ENCODE peak calls at places on chromosomes 12 and 14, in eight cellular contexts. K is OCI-LY7, A is prostate gland, G is cardiac muscle cell, B is neural progenitor cell, C is adrenal gland, L is heart left ventricle, I is PC-3. M is an unnamed sample. For H3K9me3 and H3K4me1, the result is how much of the 10 kb centered on the place peaks cover.

GRCh38 chr12:78636253-78636855 is 228.2 kb upstream of the SYT1 start:
- DNase-seq in B (peak), I (no peak), A (no peak), C (no peak), G (no peak), L (no peak), K (no peak), M (no peak)

GRCh38 chr12:113857371-113857770 is 108.8 kb downstream of the RBM19 start:
- DNase-seq in G (no peak), B (no peak), C (no peak), K (no peak), A (no peak), L (no peak), I (no peak), M (no peak)

GRCh38 chr14:44912041-44912869 is 49.5 kb downstream of the KLHL28 start:
- DNase-seq in C (no peak), I (no peak), B (no peak), K (no peak), A (no peak), L (peak), G (no peak), M (no peak)

GRCh38 chr12:121084229-121084628 is 45.2 kb upstream of the OASL start:
- DNase-seq in G (no peak), A (no peak), I (no peak), C (no peak), K (no peak), L (no peak), B (no peak), M (no peak)

GRCh38 chr12:121495746-121496145 is 85.1 kb downstream of the KDM2B start:
- DNase-seq in L (no peak), I (no peak), B (no peak), A (no peak), K (no peak), C (no peak), G (no peak), M (no peak)

GRCh38 chr14:76644875-76645518 is 116.3 kb upstream of the VASH1 start:
- DNase-seq in B (peak), K (peak), G (peak), L (no peak), A (peak), I (peak), C (no peak), M (no peak)

GRCh38 chr12:131865196-131865875 is 29.1 kb upstream of the ULK1 start:
- DNase-seq in B (no peak), C (no peak), K (no peak), G (no peak), I (peak), L (no peak), A (no peak), M (no peak)

GRCh38 chr14:62162998-62163589 is 400.9 kb downstream of the SNAPC1 start:
- DNase-seq in C (peak), L (no peak), B (peak), I (peak), K (peak), G (peak), A (peak), M (no peak)

GRCh38 chr14:99724939-99725773 is 41.1 kb downstream of the CYP46A1 start:
- DNase-seq in C (peak), G (no peak), I (no peak), K (no peak), B (no peak), A (no peak), L (no peak), M (no peak)

GRCh38 chr14:81170829-81171195 is 49.9 kb downstream of the GTF2A1 start:
- DNase-seq in A (no peak), G (no peak), L (no peak), B (no peak), C (no peak), I (no peak), K (no peak), M (no peak)

GRCh38 chr12:6638305-6638704 is 2.5 kb upstream of the LPAR5 start:
- DNase-seq in K (peak), A (no peak), L (no peak), C (no peak), B (no peak), I (no peak), G (no peak), M (no peak)

GRCh38 chr14:95387826-95388445 is 68.2 kb upstream of the CLMN start:
- DNase-seq in A (no peak), I (no peak), G (no peak), C (peak), L (no peak), B (no peak), K (no peak), M (no peak)

GRCh38 chr12:100221523-100221922 is 20.9 kb downstream of the ACTR6 start:
- DNase-seq in A (no peak), I (peak), G (no peak), K (no peak), L (no peak), B (no peak), C (no peak), M (no peak)

GRCh38 chr12:2578772-2579171 is 216.0 kb upstream of the FKBP4 start:
- DNase-seq in C (no peak), L (no peak), A (no peak), K (no peak), I (no peak), G (no peak), B (no peak), M (no peak)

GRCh38 chr12:124278389-124279101 is 16.3 kb upstream of the RFLNA start:
- DNase-seq in G (no peak), C (no peak), K (no peak), I (no peak), B (no peak), L (no peak), A (no peak), M (no peak)

GRCh38 chr14:72961579-72962335 is 35.5 kb downstream of the DCAF4 start:
- DNase-seq in B (no peak), C (no peak), I (peak), K (no peak), A (no peak), G (no peak), L (no peak), M (no peak)

GRCh38 chr12:92063641-92064040 is 82.0 kb downstream of the BTG1 start:
- DNase-seq in B (no peak), A (no peak), C (no peak), K (no peak), L (no peak), I (peak), G (no peak), M (no peak)

GRCh38 chr14:96362071-96362964 is 823 bp downstream of the ATG2B start:
- DNase-seq in L (peak), I (peak), B (peak), G (peak), C (peak), A (peak), K (peak), M (peak)

GRCh38 chr14:21087294-21088091 is 11.0 kb downstream of the ZNF219 start:
- DNase-seq in A (no peak), L (peak), C (peak), I (peak), K (peak), B (peak), G (no peak), M (peak)

GRCh38 chr12:66066071-66066928 is 64.2 kb downstream of the LLPH start:
- DNase-seq in G (peak), K (no peak), L (no peak), B (peak), I (no peak), A (no peak), C (no peak), M (peak)

GRCh38 chr12:88693837-88694445 is 113.7 kb upstream of the KITLG start:
- DNase-seq in L (no peak), B (no peak), A (no peak), K (no peak), I (peak), C (no peak), G (no peak), M (no peak)

GRCh38 chr14:105092912-105093425 is 27.7 kb upstream of the GPR132 start:
- DNase-seq in B (peak), G (peak), K (no peak), C (no peak), I (peak), A (peak), L (peak), M (peak)

GRCh38 chr12:77049767-77050353 is 15.5 kb downstream of the E2F7 start:
- DNase-seq in G (peak), L (no peak), I (peak), A (peak), B (peak), K (peak), C (no peak), M (peak)

GRCh38 chr12:115820661-115821060 is 456.8 kb downstream of the MED13L start:
- DNase-seq in A (no peak), G (no peak), L (no peak), K (no peak), I (no peak), C (peak), B (no peak), M (no peak)

GRCh38 chr14:55323910-55324309 is 52.7 kb downstream of the FBXO34 start:
- DNase-seq in I (no peak), C (no peak), A (no peak), K (no peak), L (no peak), G (no peak), B (no peak), M (no peak)

GRCh38 chr12:128872303-128872702 is 19.0 kb downstream of the GLT1D1 start:
- DNase-seq in K (no peak), A (no peak), I (no peak), B (no peak), C (no peak), L (no peak), G (no peak), M (no peak)

GRCh38 chr12:51879102-51879501 is 8.8 kb upstream of the ANKRD33 start:
- DNase-seq in B (no peak), K (no peak), A (no peak), G (no peak), I (no peak), L (no peak), C (no peak), M (no peak)

GRCh38 chr14:90239139-90239538 is 17.2 kb upstream of the PSMC1 start:
- DNase-seq in L (no peak), G (no peak), K (peak), I (no peak), A (no peak), B (peak), C (no peak), M (no peak)

GRCh38 chr14:45679852-45680251 is 426.9 kb upstream of the MIS18BP1 start:
- DNase-seq in G (no peak), L (no peak), B (no peak), K (no peak), A (no peak), I (peak), C (no peak), M (no peak)

GRCh38 chr14:21070610-21071224 is 613 bp downstream of the ARHGEF40 start:
- DNase-seq in A (no peak), G (peak), L (peak), K (no peak), B (peak), I (no peak), C (peak), M (peak)

GRCh38 chr12:94710933-94711332 is 60.6 kb upstream of the TMCC3 start:
- DNase-seq in L (no peak), G (peak), C (no peak), B (peak), I (peak), A (no peak), K (peak), M (peak)

GRCh38 chr14:35416108-35416750 is 11.7 kb upstream of the NFKBIA start:
- DNase-seq in K (no peak), A (no peak), I (peak), L (no peak), G (peak), C (no peak), B (no peak), M (peak)

GRCh38 chr12:106193404-106194215 is 54.2 kb downstream of the CKAP4 start:
- DNase-seq in K (no peak), C (no peak), G (no peak), L (no peak), B (no peak), A (no peak), I (no peak), M (no peak)

GRCh38 chr12:132741620-132742019 is 20.0 kb downstream of the ANKLE2 start:
- DNase-seq in B (no peak), A (no peak), K (no peak), I (no peak), C (no peak), G (no peak), L (no peak), M (no peak)

GRCh38 chr12:130711751-130712150 is 4.3 kb downstream of the RIMBP2 start:
- DNase-seq in B (no peak), G (no peak), A (no peak), K (no peak), C (peak), L (peak), I (no peak), M (no peak)

GRCh38 chr12:39287817-39288216 is 155.1 kb downstream of the KIF21A start:
- DNase-seq in G (no peak), L (no peak), K (no peak), I (no peak), C (no peak), B (no peak), A (no peak), M (no peak)

GRCh38 chr12:53123578-53124351 is 20.5 kb downstream of the SOAT2 start:
- DNase-seq in G (no peak), B (no peak), I (peak), A (no peak), K (no peak), C (no peak), L (no peak), M (no peak)

GRCh38 chr12:119229205-119229604 is 50.5 kb downstream of the HSPB8 start:
- DNase-seq in C (no peak), L (no peak), K (no peak), I (no peak), B (no peak), G (no peak), A (no peak), M (no peak)

GRCh38 chr12:94698553-94698952 is 48.2 kb upstream of the TMCC3 start:
- DNase-seq in C (no peak), L (no peak), A (no peak), I (no peak), G (no peak), K (no peak), B (no peak), M (no peak)

DNA sequence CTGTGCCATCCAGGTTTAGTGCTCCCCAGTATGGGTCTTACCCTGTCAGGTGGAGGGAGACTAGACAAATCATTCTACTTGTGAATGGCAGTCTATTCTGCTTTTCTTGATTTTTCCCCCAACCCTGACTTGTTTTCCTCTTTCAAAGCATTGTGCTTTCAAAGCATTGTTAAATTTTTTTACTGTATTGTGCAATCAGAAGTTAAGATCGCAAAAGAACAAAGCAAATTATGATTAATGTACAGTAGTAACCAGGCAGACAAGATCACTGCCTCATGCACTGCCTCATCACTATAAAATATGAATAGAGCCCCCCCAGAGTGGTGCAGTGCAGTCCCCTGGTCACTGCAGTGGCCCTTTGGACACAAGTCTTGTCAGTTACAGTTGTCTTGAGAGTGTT is 14.1 kb downstream of the GABARAPL1 start:
- DNase-seq in C (no peak), G (no peak), B (no peak), A (no peak), K (no peak), L (no peak), I (no peak), M (no peak)
- H3K9me3 ChIP-seq in C (under half), G (under half), B (under half), A (under half), K (under half), L (under half), I (under half), M (under half)

GRCh38 chr14:97390031-97390729 is 593.0 kb downstream of the VRK1 start:
- DNase-seq in B (no peak), C (no peak), K (no peak), G (no peak), A (no peak), L (no peak), I (no peak), M (no peak)
- H3K4me3 ChIP-seq in B (no peak), C (no peak), K (no peak), G (no peak), A (no peak), L (no peak), I (no peak), M (no peak)

DNA sequence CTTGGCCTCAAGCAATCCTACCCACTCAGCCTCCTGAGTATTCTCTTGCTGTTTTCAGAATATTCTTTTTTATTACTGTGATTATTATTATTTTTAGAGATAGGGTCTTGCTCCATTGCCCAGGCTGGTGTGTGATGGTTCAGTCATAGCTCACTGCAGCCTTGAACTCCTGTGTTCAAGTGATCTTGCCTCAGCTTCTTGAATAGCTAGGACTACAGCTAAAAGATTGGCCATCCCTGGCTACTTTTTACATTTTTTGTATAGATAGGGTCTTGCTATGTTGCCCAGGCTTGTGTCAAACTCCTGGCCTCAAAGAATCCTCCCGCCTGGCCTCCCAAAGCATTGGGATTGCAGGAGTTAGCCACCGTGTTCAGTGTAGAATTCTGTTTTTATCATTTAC is 73.3 kb downstream of the ERC1 start:
- DNase-seq in C (no peak), L (no peak), I (no peak), K (no peak), B (no peak), A (no peak), G (no peak), M (no peak)
- H3K4me1 ChIP-seq in C (under half), L (under half), I (under half), K (under half), B (under half), A (under half), G (under half), M (under half)

GRCh38 chr14:79515158-79515557 is 696.1 kb downstream of the DIO2 start:
- DNase-seq in C (no peak), L (no peak), K (no peak), A (no peak), I (no peak), B (no peak), G (no peak), M (no peak)
- H3K9me3 ChIP-seq in C (under half), L (under half), K (under half), A (under half), I (under half), B (under half), G (under half), M (under half)

GRCh38 chr14:70796551-70796950 is 12.8 kb downstream of the MAP3K9 start:
- DNase-seq in I (no peak), K (no peak), L (no peak), G (no peak), C (no peak), B (no peak), A (no peak), M (no peak)
- H3K4me3 ChIP-seq in I (no peak), K (no peak), L (no peak), G (no peak), C (no peak), B (no peak), A (no peak), M (no peak)

GRCh38 chr14:31203414-31203742 is 4.2 kb downstream of the HECTD1 start:
- DNase-seq in L (no peak), I (no peak), A (no peak), G (no peak), B (no peak), K (no peak), C (no peak), M (no peak)
- H3K4me1 ChIP-seq in L (half or more), I (under half), A (under half), G (under half), B (under half), K (under half), C (under half), M (under half)

GRCh38 chr14:26594148-26594547 is 3.7 kb downstream of the NOVA1 start:
- DNase-seq in B (no peak), A (no peak), L (no peak), C (no peak), K (no peak), G (no peak), I (no peak), M (no peak)
- H3K9me3 ChIP-seq in B (under half), A (under half), L (under half), C (under half), K (under half), G (under half), I (under half), M (under half)

GRCh38 chr14:101824339-101824727 is 62.8 kb downstream of the PPP2R5C start:
- DNase-seq in I (no peak), K (peak), C (no peak), A (no peak), G (no peak), L (no peak), B (no peak), M (no peak)

GRCh38 chr14:101825797-101826196 is 64.3 kb downstream of the PPP2R5C start:
- DNase-seq in L (no peak), K (no peak), G (no peak), B (no peak), A (no peak), I (no peak), C (no peak), M (no peak)

GRCh38 chr14:101828038-101828437 is 66.5 kb downstream of the PPP2R5C start:
- DNase-seq in C (no peak), K (no peak), A (no peak), I (no peak), L (no peak), G (no peak), B (no peak), M (no peak)

GRCh38 chr14:101826359-101826758 is 64.8 kb downstream of the PPP2R5C start:
- DNase-seq in I (no peak), K (no peak), A (no peak), B (no peak), G (no peak), C (no peak), L (no peak), M (no peak)

GRCh38 chr14:101827286-101827685 is 65.8 kb downstream of the PPP2R5C start:
- DNase-seq in I (no peak), A (no peak), G (no peak), K (no peak), B (no peak), C (no peak), L (no peak), M (peak)
- H3K4me3 ChIP-seq in I (no peak), A (no peak), G (no peak), K (no peak), B (no peak), C (no peak), L (no peak), M (no peak)

GRCh38 chr12:12996235-12996634 is 3.8 kb downstream of the HEBP1 start:
- DNase-seq in L (no peak), G (no peak), K (no peak), B (no peak), A (no peak), C (no peak), I (no peak), M (no peak)
- H3K4me1 ChIP-seq in L (under half), G (under half), K (under half), B (under half), A (under half), C (half or more), I (under half), M (under half)

GRCh38 chr12:38162013-38162412 is 154.6 kb upstream of the ALG10B start:
- DNase-seq in C (no peak), G (no peak), L (no peak), K (no peak), A (no peak), B (no peak), I (no peak), M (no peak)
- H3K9me3 ChIP-seq in C (under half), G (under half), L (under half), K (under half), A (under half), B (under half), I (under half), M (under half)